ENCODE peak calls at places on chromosomes 1 and 21, in six cellular contexts. K is NCI-H1930; I is CD4-positive, alpha-beta T cell; V is PC-9; L is activated CD8-positive, alpha-beta memory T cell treated with anti-CD3 and anti-CD28 coated beads, Interleukin-2, amount 50 U/mL, for 48 hours; Q is bronchial epithelial cell. S is an unnamed sample.

GRCh38 chr1:54227836-54228435 is 28.0 kb downstream of the MRPL37 start:
- DNase-seq in Q (no peak), K (no peak), I (no peak), V (no peak), L (no peak), S (no peak)

GRCh38 chr1:54328117-54328636 is 78.0 kb downstream of the SSBP3 start:
- DNase-seq in I (no peak), L (no peak), Q (no peak), K (no peak), V (no peak), S (no peak)

GRCh38 chr21:35222541-35222941 is 173.4 kb upstream of the RUNX1 start:
- DNase-seq in K (no peak), V (no peak), I (no peak), L (no peak), Q (no peak), S (no peak)

GRCh38 chr1:93585059-93585966 is 96.3 kb downstream of the BCAR3 start:
- DNase-seq in I (no peak), K (no peak), L (no peak), V (peak), Q (peak), S (peak)

GRCh38 chr1:166730299-166730888 is 108.9 kb upstream of the POGK start:
- DNase-seq in I (no peak), Q (peak), L (no peak), K (no peak), V (no peak), S (peak)

GRCh38 chr1:160144921-160145320 is 6.5 kb upstream of the ATP1A4 start:
- DNase-seq in I (no peak), L (no peak), K (no peak), Q (no peak), V (no peak), S (no peak)

GRCh38 chr21:44377201-44377921 is 23.9 kb downstream of the TRPM2 start:
- DNase-seq in V (no peak), I (no peak), K (no peak), Q (no peak), L (no peak), S (peak)

GRCh38 chr1:40435876-40436275 is 14.4 kb upstream of the ZFP69B start:
- DNase-seq in I (no peak), V (no peak), L (no peak), Q (peak), K (no peak), S (no peak)

GRCh38 chr1:212285685-212286436 is 651 bp downstream of the PPP2R5A start:
- DNase-seq in Q (peak), L (peak), I (peak), K (peak), V (peak), S (peak)

S was measured in mammary epithelial cell.